ENCODE peak calls at places on chromosomes 12 and 14, in nine cellular contexts. E is ovary, D is esophagus muscularis mucosa, U is GM23338, S is heart left ventricle, M is endothelial cell of umbilical vein, W is HCT116, F is uterus, K is MM.1S. T is an unnamed sample.
A peak's percentile ranks its signal among the peaks of the same experiment; 100 is the strongest.

GRCh38 chr12:108571604-108572165 is 9.3 kb downstream of the ISCU start:
- DNase-seq in E (no peak), D (peak; percentile 39), U (no peak), S (no peak), M (no peak), W (no peak), F (no peak), K (no peak), T (no peak)

GRCh38 chr12:19967486-19967885 is 400.9 kb upstream of the PDE3A start:
- DNase-seq in E (peak; percentile 24), D (no peak), U (no peak), S (no peak), M (peak; percentile 85), W (no peak), F (no peak), K (no peak), T (peak; percentile 20)

GRCh38 chr12:130160306-130160705 is 2.0 kb upstream of the FZD10 start:
- DNase-seq in E (no peak), D (no peak), U (no peak), S (no peak), M (no peak), W (no peak), F (no peak), K (no peak), T (no peak)

GRCh38 chr12:13204428-13204827 is 7.9 kb downstream of the EMP1 start:
- DNase-seq in E (no peak), D (no peak), U (peak; percentile 29), S (no peak), M (peak; percentile 75), W (no peak), F (no peak), K (no peak), T (no peak)

GRCh38 chr14:68768316-68768715 is 24.6 kb downstream of the ZFP36L1 start:
- DNase-seq in E (no peak), D (no peak), U (no peak), S (no peak), M (no peak), W (no peak), F (no peak), K (no peak), T (no peak)

GRCh38 chr12:121114019-121114639 is 18.5 kb upstream of the P2RX7 start:
- DNase-seq in E (no peak), D (no peak), U (no peak), S (no peak), M (no peak), W (no peak), F (no peak), K (no peak), T (no peak)

GRCh38 chr12:95473440-95473946 is 459 bp upstream of the METAP2 start:
- DNase-seq in E (peak; percentile 36), D (no peak), U (peak; percentile 43), S (no peak), M (peak; percentile 76), W (peak; percentile 19), F (peak; percentile 25), K (peak; percentile 39), T (peak; percentile 14)

GRCh38 chr14:77707355-77707723 is 484 bp downstream of the ALKBH1 start:
- DNase-seq in E (no peak), D (no peak), U (peak; percentile 33), S (no peak), M (peak; percentile 49), W (no peak), F (no peak), K (no peak), T (no peak)

GRCh38 chr14:28101992-28102391 is 664.6 kb upstream of the FOXG1 start:
- DNase-seq in E (no peak), D (no peak), U (no peak), S (no peak), M (no peak), W (no peak), F (no peak), K (no peak), T (no peak)

GRCh38 chr12:90253674-90254181 is 545.1 kb upstream of the ATP2B1 start:
- DNase-seq in E (peak; percentile 24), D (peak; percentile 92), U (peak; percentile 35), S (peak; percentile 74), M (peak; percentile 90), W (peak; percentile 92), F (no peak), K (peak; percentile 97), T (peak; percentile 69)

GRCh38 chr12:100234166-100234565 is 32.7 kb downstream of the DEPDC4 start:
- DNase-seq in E (no peak), D (no peak), U (peak; percentile 17), S (no peak), M (peak; percentile 8), W (no peak), F (no peak), K (no peak), T (no peak)

GRCh38 chr12:108442910-108443309 is 72.2 kb upstream of the FICD start:
- DNase-seq in E (no peak), D (no peak), U (peak; percentile 30), S (no peak), M (no peak), W (no peak), F (no peak), K (no peak), T (no peak)

GRCh38 chr12:64618953-64619590 is 8.8 kb downstream of the RASSF3 start:
- DNase-seq in E (no peak), D (no peak), U (no peak), S (no peak), M (peak; percentile 53), W (no peak), F (no peak), K (peak; percentile 14), T (no peak)

GRCh38 chr12:12356467-12356885 is 402 bp upstream of the BORCS5 start:
- DNase-seq in E (no peak), D (no peak), U (no peak), S (no peak), M (no peak), W (no peak), F (no peak), K (no peak), T (no peak)

GRCh38 chr14:20657216-20658211 is 16.0 kb upstream of the OR6S1 start:
- DNase-seq in E (no peak), D (peak; percentile 83), U (peak; percentile 96), S (no peak), M (no peak), W (peak; percentile 96), F (no peak), K (no peak), T (no peak)

GRCh38 chr14:24251880-24252288 is 9.5 kb upstream of the TINF2 start:
- DNase-seq in E (no peak), D (no peak), U (peak; percentile 36), S (no peak), M (peak; percentile 12), W (no peak), F (no peak), K (no peak), T (no peak)
- TF ChIP-seq CTCF in E (no peak), D (no peak), U (no peak), S (no peak), M (peak; percentile 2), W (no peak), F (no peak), K (no peak), T (no peak)

DNA sequence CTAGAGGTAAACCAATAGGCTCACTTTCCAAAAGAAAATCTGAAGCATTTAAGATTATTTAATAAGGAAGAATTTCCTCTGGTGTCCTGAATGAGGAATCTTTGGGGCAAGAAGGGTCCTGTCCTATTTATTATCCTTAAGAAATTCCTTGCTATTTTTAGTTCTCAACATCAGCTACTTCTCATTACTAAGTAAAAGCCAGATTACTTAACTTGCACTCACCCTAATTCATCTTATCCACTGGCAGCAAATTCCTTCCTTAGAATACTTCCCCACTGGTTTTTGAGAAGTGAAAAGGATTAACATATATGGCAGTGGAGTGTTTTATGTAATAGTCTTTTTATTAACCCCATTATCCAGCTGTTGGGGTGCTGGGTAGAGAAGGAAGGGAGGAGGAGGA is 767.7 kb downstream of the DIO2 start:
- DNase-seq in E (no peak), D (no peak), U (no peak), S (no peak), M (no peak), W (no peak), F (no peak), K (no peak), T (no peak)
- H3K4me1 ChIP-seq in E (no peaks in the 10 kb centered on the region), D (peaks cover 31% of the 10 kb centered on the region), U (peaks cover 20% of the 10 kb centered on the region), S (no peaks in the 10 kb centered on the region), M (no peaks in the 10 kb centered on the region), W (no peaks in the 10 kb centered on the region), F (no peaks in the 10 kb centered on the region), K (no peaks in the 10 kb centered on the region), T (no peaks in the 10 kb centered on the region)

GRCh38 chr14:53953002-53953827 is 3.4 kb downstream of the BMP4 start:
- DNase-seq in E (peak; percentile 92), D (no peak), U (peak; percentile 86), S (peak; percentile 92), M (peak; percentile 94), W (no peak), F (peak; percentile 91), K (peak; percentile 49), T (peak; percentile 78)

GRCh38 chr14:53955671-53956426 is 776 bp downstream of the BMP4 start:
- DNase-seq in E (peak; percentile 86), D (no peak), U (peak; percentile 79), S (peak; percentile 80), M (peak; percentile 61), W (no peak), F (peak; percentile 83), K (no peak), T (no peak)

GRCh38 chr14:53953828-53954550 is 2.6 kb downstream of the BMP4 start:
- DNase-seq in E (peak; percentile 60), D (no peak), U (peak; percentile 57), S (peak; percentile 66), M (no peak), W (no peak), F (peak; percentile 48), K (no peak), T (no peak)

GRCh38 chr14:53955234-53955556 is 1.4 kb downstream of the BMP4 start:
- DNase-seq in E (no peak), D (no peak), U (peak; percentile 60), S (no peak), M (no peak), W (no peak), F (no peak), K (no peak), T (no peak)

DNA sequence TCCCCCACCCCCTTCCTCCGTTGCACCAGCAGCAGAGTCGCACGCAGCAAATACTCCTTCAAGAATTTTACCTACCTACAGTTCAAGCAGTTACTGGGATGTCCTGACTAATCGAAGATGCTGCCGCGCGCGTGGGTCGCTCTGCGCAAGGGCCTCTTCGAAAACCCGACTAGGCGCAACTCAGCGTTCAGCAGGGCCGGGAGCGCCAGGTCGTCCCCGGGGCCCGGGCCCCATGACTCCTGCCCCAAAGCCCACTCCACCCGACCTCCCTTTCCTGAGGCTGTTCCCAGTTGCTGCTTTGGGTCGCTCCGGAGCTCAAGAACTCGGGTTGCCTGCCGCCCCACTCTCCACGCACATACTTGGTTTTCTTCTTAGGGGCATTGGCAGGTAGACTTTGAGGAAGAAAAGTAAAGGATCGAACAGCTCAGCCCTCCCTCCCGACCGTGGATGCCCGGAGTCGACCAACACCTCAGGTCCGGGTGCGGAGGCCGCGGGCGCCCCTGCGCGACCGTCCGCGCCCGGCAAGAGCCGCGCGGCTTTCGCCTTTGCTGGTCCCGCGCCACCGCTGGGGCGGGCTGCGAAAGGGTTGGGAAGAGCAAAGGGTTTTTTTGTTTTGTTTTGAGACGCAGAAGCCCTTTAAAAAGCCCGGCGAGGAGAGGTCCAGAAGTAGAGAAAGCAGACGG is 1.9 kb downstream of the BMP4 start:
- DNase-seq in E (peak; percentile 50), D (no peak), U (no peak), S (peak; percentile 69), M (peak; percentile 58), W (no peak), F (peak; percentile 28), K (no peak), T (peak; percentile 30)
- H3K27ac ChIP-seq in E (peak overlapping the region; percentile 88), D (peak overlapping the region; percentile 83), U (no peak overlapping the region), S (peak overlapping the region; percentile 89), M (peak overlapping the region; percentile 65), W (peak overlapping the region; percentile 98), F (peak overlapping the region; percentile 81), K (no peak overlapping the region), T (peak overlapping the region; percentile 39)

GRCh38 chr12:86376052-86376451 is 119.9 kb upstream of the MGAT4C start:
- DNase-seq in E (no peak), D (no peak), U (peak; percentile 64), S (no peak), M (no peak), W (peak; percentile 3), F (no peak), K (no peak), T (no peak)
- TF ChIP-seq CTCF in E (no peak), D (no peak), U (peak; percentile 38), S (no peak), M (no peak), W (peak; percentile 24), F (no peak), K (no peak), T (no peak)

T was measured in tibial nerve.